ENCODE peak calls at places on chromosomes 4 and X, in six cellular contexts. F, A, M, L, Q and N are unnamed samples.

GRCh38 chr4:110641218-110641617 is 18.3 kb upstream of the PITX2 start:
- DNase-seq in Q (no peak), M (no peak), L (no peak), A (no peak), F (no peak), N (no peak)

GRCh38 chr4:16573744-16574143 is 324.7 kb downstream of the LDB2 start:
- DNase-seq in F (no peak), Q (no peak), L (no peak), A (no peak), M (no peak), N (no peak)

GRCh38 chr4:21077967-21078366 is 377.7 kb downstream of the PACRGL start:
- DNase-seq in M (no peak), A (no peak), Q (no peak), F (no peak), L (no peak), N (no peak)

GRCh38 chrX:2387614-2388239 is 113.0 kb downstream of the DHRSX start:
- DNase-seq in Q (no peak), A (no peak), L (no peak), M (no peak), F (no peak), N (no peak)

GRCh38 chrX:33190016-33190415 is 21.3 kb downstream of the DMD start:
- DNase-seq in Q (peak; percentile 25), M (no peak), L (no peak), F (no peak), A (no peak), N (no peak)

GRCh38 chr4:175770555-175770954 is 41.5 kb downstream of the GPM6A start:
- DNase-seq in A (no peak), L (no peak), Q (no peak), F (no peak), M (peak; percentile 14), N (no peak)

GRCh38 chrX:129777218-129777768 is 2.5 kb upstream of the SASH3 start:
- DNase-seq in Q (no peak), M (no peak), F (peak; percentile 66), L (no peak), A (peak; percentile 80), N (no peak)

GRCh38 chr4:168677063-168677462 is 180.2 kb downstream of the PALLD start:
- DNase-seq in L (no peak), F (no peak), A (no peak), M (no peak), Q (no peak), N (peak; percentile 3)

GRCh38 chr4:38994135-38994534 is 38.1 kb downstream of the TMEM156 start:
- DNase-seq in F (no peak), A (no peak), M (no peak), L (no peak), Q (no peak), N (no peak)

GRCh38 chr4:7055111-7055989 is 12.2 kb downstream of the TADA2B start:
- DNase-seq in L (no peak), F (no peak), A (no peak), M (no peak), Q (no peak), N (no peak)

GRCh38 chr4:6855692-6856297 is 53.8 kb upstream of the TBC1D14 start:
- DNase-seq in F (no peak), A (peak; percentile 60), Q (no peak), M (no peak), L (no peak), N (peak; percentile 10)

GRCh38 chr4:88533937-88534750 is 10.6 kb upstream of the PYURF start:
- DNase-seq in L (no peak), F (no peak), M (no peak), A (no peak), Q (no peak), N (no peak)

GRCh38 chrX:2427147-2427546 is 73.6 kb downstream of the DHRSX start:
- DNase-seq in F (no peak), A (no peak), Q (no peak), M (no peak), L (no peak), N (no peak)

GRCh38 chrX:30881390-30881789 is 7.7 kb downstream of the TAB3 start:
- DNase-seq in A (no peak), Q (no peak), F (no peak), M (no peak), L (no peak), N (no peak)

GRCh38 chr4:56646341-56646740 is 34.8 kb downstream of the HOPX start:
- DNase-seq in F (no peak), A (no peak), L (no peak), Q (no peak), M (no peak), N (no peak)

GRCh38 chr4:120869511-120870278 is 52.8 kb downstream of the PRDM5 start:
- DNase-seq in Q (no peak), A (no peak), L (no peak), F (no peak), M (no peak), N (no peak)